ENCODE peak calls at places on chromosomes 3 and 15, in six cellular contexts. One of them, this sample, is unnamed.

GRCh38 chr3:14458434-14459280 is 56.3 kb downstream of the SLC6A6 start:
- DNase-seq in IMR-90: no peak
- DNase-seq in H9: no peak
- DNase-seq in mesenchymal stem cell: no peak
- DNase-seq in neuronal stem cell: no peak
- DNase-seq in H1: no peak
- DNase-seq in this sample: no peak

GRCh38 chr15:78438595-78439285 is 724 bp downstream of the IREB2 start:
- DNase-seq in IMR-90: no peak
- DNase-seq in H9: no peak
- DNase-seq in mesenchymal stem cell: peak
- DNase-seq in neuronal stem cell: peak
- DNase-seq in H1: no peak
- DNase-seq in this sample: no peak

GRCh38 chr15:40338041-40338657 is 2.6 kb downstream of the CCDC9B start:
- DNase-seq in IMR-90: peak
- DNase-seq in H9: peak
- DNase-seq in mesenchymal stem cell: peak
- DNase-seq in neuronal stem cell: peak
- DNase-seq in H1: peak
- DNase-seq in this sample: peak

GRCh38 chr15:52093539-52094502 is 18.8 kb downstream of the BCL2L10 start:
- DNase-seq in IMR-90: peak
- DNase-seq in H9: no peak
- DNase-seq in mesenchymal stem cell: peak
- DNase-seq in neuronal stem cell: no peak
- DNase-seq in H1: no peak
- DNase-seq in this sample: no peak

GRCh38 chr3:47250309-47251060 is 32.1 kb downstream of the KIF9 start:
- DNase-seq in IMR-90: peak
- DNase-seq in H9: peak
- DNase-seq in mesenchymal stem cell: peak
- DNase-seq in neuronal stem cell: peak
- DNase-seq in H1: no peak
- DNase-seq in this sample: peak

GRCh38 chr3:72065872-72066641 is 281.1 kb upstream of the PROK2 start:
- DNase-seq in IMR-90: no peak
- DNase-seq in H9: no peak
- DNase-seq in mesenchymal stem cell: peak
- DNase-seq in neuronal stem cell: no peak
- DNase-seq in H1: no peak
- DNase-seq in this sample: no peak

GRCh38 chr3:69200384-69201068 is 78.1 kb upstream of the LMOD3 start:
- DNase-seq in IMR-90: peak
- DNase-seq in H9: no peak
- DNase-seq in mesenchymal stem cell: peak
- DNase-seq in neuronal stem cell: peak
- DNase-seq in H1: no peak
- DNase-seq in this sample: peak

GRCh38 chr3:101138817-101139216 is 145.6 kb upstream of the ABI3BP start:
- DNase-seq in IMR-90: no peak
- DNase-seq in H9: no peak
- DNase-seq in mesenchymal stem cell: no peak
- DNase-seq in neuronal stem cell: no peak
- DNase-seq in H1: no peak
- DNase-seq in this sample: no peak

GRCh38 chr15:93997071-93997658 is 234.2 kb upstream of the MCTP2 start:
- DNase-seq in IMR-90: peak
- DNase-seq in H9: no peak
- DNase-seq in mesenchymal stem cell: peak
- DNase-seq in neuronal stem cell: no peak
- DNase-seq in H1: no peak
- DNase-seq in this sample: peak

GRCh38 chr3:33440328-33440577 is at the start of gene UBP1:
- DNase-seq in IMR-90: no peak
- DNase-seq in H9: no peak
- DNase-seq in mesenchymal stem cell: no peak
- DNase-seq in neuronal stem cell: no peak
- DNase-seq in H1: no peak
- DNase-seq in this sample: no peak

GRCh38 chr15:56242576-56243116 is 1.0 kb downstream of the RFX7 start:
- DNase-seq in IMR-90: no peak
- DNase-seq in H9: no peak
- DNase-seq in mesenchymal stem cell: peak
- DNase-seq in neuronal stem cell: peak
- DNase-seq in H1: no peak
- DNase-seq in this sample: no peak

GRCh38 chr3:25486932-25487331 is 58.9 kb downstream of the RARB start:
- DNase-seq in IMR-90: no peak
- DNase-seq in H9: no peak
- DNase-seq in mesenchymal stem cell: no peak
- DNase-seq in neuronal stem cell: no peak
- DNase-seq in H1: no peak
- DNase-seq in this sample: no peak

GRCh38 chr3:151300554-151300953 is 16.1 kb downstream of the GPR87 start:
- DNase-seq in IMR-90: no peak
- DNase-seq in H9: no peak
- DNase-seq in mesenchymal stem cell: no peak
- DNase-seq in neuronal stem cell: no peak
- DNase-seq in H1: no peak
- DNase-seq in this sample: no peak

GRCh38 chr3:193974147-193974546 is 161.8 kb upstream of the HES1 start:
- DNase-seq in IMR-90: peak
- DNase-seq in H9: no peak
- DNase-seq in mesenchymal stem cell: peak
- DNase-seq in neuronal stem cell: no peak
- DNase-seq in H1: no peak
- DNase-seq in this sample: no peak

GRCh38 chr3:42678447-42678846 is 6.9 kb upstream of the KLHL40 start:
- DNase-seq in IMR-90: no peak
- DNase-seq in H9: no peak
- DNase-seq in mesenchymal stem cell: no peak
- DNase-seq in neuronal stem cell: no peak
- DNase-seq in H1: no peak
- DNase-seq in this sample: no peak

GRCh38 chr3:65873869-65874268 is 164.8 kb downstream of the MAGI1 start:
- DNase-seq in IMR-90: no peak
- DNase-seq in H9: no peak
- DNase-seq in mesenchymal stem cell: no peak
- DNase-seq in neuronal stem cell: no peak
- DNase-seq in H1: no peak
- DNase-seq in this sample: no peak

GRCh38 chr15:77461486-77461885 is 40.8 kb downstream of the HMG20A start:
- DNase-seq in IMR-90: peak
- DNase-seq in H9: no peak
- DNase-seq in mesenchymal stem cell: peak
- DNase-seq in neuronal stem cell: no peak
- DNase-seq in H1: no peak
- DNase-seq in this sample: peak

GRCh38 chr15:69328739-69329138 is 30.0 kb downstream of the PAQR5 start:
- DNase-seq in IMR-90: no peak
- DNase-seq in H9: no peak
- DNase-seq in mesenchymal stem cell: no peak
- DNase-seq in neuronal stem cell: no peak
- DNase-seq in H1: no peak
- DNase-seq in this sample: no peak

GRCh38 chr3:112848196-112848595 is 1.5 kb upstream of the CD200R1L start:
- DNase-seq in IMR-90: no peak
- DNase-seq in H9: no peak
- DNase-seq in mesenchymal stem cell: no peak
- DNase-seq in neuronal stem cell: no peak
- DNase-seq in H1: no peak
- DNase-seq in this sample: no peak

GRCh38 chr3:185297867-185298266 is 44.0 kb upstream of the EHHADH start:
- DNase-seq in IMR-90: no peak
- DNase-seq in H9: no peak
- DNase-seq in mesenchymal stem cell: no peak
- DNase-seq in neuronal stem cell: no peak
- DNase-seq in H1: no peak
- DNase-seq in this sample: no peak
- H2BK120ac ChIP-seq in IMR-90: no peak
- H2BK120ac ChIP-seq in H9: no peak
- H2BK120ac ChIP-seq in mesenchymal stem cell: no peak
- H2BK120ac ChIP-seq in neuronal stem cell: no peak
- H2BK120ac ChIP-seq in H1: no peak
- H2BK120ac ChIP-seq in this sample: no peak

DNA sequence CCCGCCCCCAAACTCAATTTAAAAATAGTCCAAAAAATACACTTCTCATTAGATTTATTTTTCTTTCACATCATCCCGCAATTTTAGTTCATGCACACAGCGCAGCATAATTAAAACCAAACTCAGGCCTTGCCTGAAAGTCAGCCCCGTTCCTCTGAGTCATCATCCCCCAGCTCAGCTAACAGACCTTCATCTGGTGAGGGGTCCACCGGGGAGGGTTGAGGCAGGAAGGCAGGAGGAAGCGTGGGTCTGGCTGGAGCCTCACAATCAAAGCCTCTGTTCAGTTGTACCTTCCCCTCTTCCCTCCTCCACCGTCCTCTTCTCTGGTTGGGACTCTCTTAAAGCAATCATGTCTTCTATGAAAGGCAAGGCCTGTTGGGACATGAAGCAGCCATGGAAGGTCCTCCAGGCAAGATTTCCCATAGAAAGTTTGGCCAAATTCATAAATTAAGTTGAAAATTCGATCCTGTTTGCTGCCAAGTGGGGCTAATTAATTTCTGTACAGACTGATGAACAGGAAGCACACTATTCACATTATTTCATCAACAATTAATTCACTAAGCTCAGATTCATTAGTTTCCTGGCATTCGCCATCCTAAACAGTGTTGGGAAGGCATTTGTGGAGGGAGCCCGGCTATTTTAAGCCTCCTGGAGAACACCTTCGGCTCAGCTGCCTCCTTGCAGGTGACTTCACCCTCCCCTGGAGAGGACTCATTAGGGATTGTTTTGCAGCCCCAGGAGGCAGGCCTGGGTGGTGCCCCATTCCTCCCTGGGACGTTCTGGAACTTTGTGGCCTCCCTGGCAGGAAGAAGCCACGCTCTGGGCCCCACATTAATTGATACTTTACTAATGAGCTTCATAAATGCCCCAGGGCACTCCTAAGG is 72.3 kb upstream of the BNC1 start:
- DNase-seq in IMR-90: no peak
- DNase-seq in H9: no peak
- DNase-seq in mesenchymal stem cell: no peak
- DNase-seq in neuronal stem cell: no peak
- DNase-seq in H1: no peak
- DNase-seq in this sample: no peak
- H2AFZ ChIP-seq in IMR-90: no peak
- H2AFZ ChIP-seq in H9: no peak
- H2AFZ ChIP-seq in mesenchymal stem cell: no peak
- H2AFZ ChIP-seq in neuronal stem cell: no peak
- H2AFZ ChIP-seq in H1: peak
- H2AFZ ChIP-seq in this sample: no peak

GRCh38 chr3:107650788-107651187 is 128.0 kb downstream of the BBX start:
- DNase-seq in IMR-90: no peak
- DNase-seq in H9: no peak
- DNase-seq in mesenchymal stem cell: no peak
- DNase-seq in neuronal stem cell: no peak
- DNase-seq in H1: no peak
- DNase-seq in this sample: no peak
- H2BK120ac ChIP-seq in IMR-90: no peak
- H2BK120ac ChIP-seq in H9: no peak
- H2BK120ac ChIP-seq in mesenchymal stem cell: no peak
- H2BK120ac ChIP-seq in neuronal stem cell: no peak
- H2BK120ac ChIP-seq in H1: no peak
- H2BK120ac ChIP-seq in this sample: no peak

DNA sequence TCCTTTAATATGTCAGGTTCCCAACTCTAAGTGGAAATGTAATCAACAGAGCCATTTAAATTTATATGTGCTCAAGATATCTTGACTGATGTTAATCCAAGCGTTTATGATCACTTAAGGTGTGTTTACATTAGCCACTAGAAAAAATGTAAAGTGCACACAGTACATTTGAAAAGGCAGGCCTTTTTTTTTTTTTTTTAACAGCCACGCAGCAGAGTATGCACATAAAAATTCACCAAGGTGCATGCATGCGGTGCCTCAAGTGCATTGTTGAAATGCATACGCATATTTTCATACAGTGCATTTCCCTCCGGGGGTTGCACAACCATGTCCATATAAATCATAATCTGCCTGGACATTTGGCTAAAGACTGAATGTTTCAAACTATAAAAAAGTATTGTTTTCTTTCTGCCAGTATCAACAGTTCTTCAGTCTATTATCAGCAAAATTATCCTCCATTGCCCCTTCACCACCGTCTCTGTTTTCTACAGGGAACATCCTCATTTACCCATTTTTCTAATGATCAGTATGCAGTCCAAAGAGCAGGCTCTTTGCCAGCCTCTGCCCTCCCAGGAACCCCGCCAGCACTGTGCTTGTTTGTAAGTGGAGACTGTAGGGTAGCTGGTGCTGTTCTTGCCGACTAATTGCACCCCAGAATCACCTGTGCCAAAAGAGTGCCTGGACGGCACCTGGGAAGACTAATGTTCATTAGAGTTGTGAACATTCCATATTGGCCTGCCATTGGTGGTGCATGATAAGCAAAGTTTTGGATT is 611.2 kb upstream of the CFAP20DC start:
- DNase-seq in IMR-90: peak
- DNase-seq in H9: no peak
- DNase-seq in mesenchymal stem cell: no peak
- DNase-seq in neuronal stem cell: no peak
- DNase-seq in H1: no peak
- DNase-seq in this sample: peak
- H2AFZ ChIP-seq in IMR-90: no peak
- H2AFZ ChIP-seq in H9: no peak
- H2AFZ ChIP-seq in mesenchymal stem cell: no peak
- H2AFZ ChIP-seq in neuronal stem cell: no peak
- H2AFZ ChIP-seq in H1: no peak
- H2AFZ ChIP-seq in this sample: no peak

GRCh38 chr3:149199474-149199873 is 22.2 kb downstream of the CP start:
- DNase-seq in IMR-90: peak
- DNase-seq in H9: no peak
- DNase-seq in mesenchymal stem cell: peak
- DNase-seq in neuronal stem cell: no peak
- DNase-seq in H1: no peak
- DNase-seq in this sample: no peak
- H2BK120ac ChIP-seq in IMR-90: peak
- H2BK120ac ChIP-seq in H9: no peak
- H2BK120ac ChIP-seq in mesenchymal stem cell: no peak
- H2BK120ac ChIP-seq in neuronal stem cell: no peak
- H2BK120ac ChIP-seq in H1: peak
- H2BK120ac ChIP-seq in this sample: no peak

DNA sequence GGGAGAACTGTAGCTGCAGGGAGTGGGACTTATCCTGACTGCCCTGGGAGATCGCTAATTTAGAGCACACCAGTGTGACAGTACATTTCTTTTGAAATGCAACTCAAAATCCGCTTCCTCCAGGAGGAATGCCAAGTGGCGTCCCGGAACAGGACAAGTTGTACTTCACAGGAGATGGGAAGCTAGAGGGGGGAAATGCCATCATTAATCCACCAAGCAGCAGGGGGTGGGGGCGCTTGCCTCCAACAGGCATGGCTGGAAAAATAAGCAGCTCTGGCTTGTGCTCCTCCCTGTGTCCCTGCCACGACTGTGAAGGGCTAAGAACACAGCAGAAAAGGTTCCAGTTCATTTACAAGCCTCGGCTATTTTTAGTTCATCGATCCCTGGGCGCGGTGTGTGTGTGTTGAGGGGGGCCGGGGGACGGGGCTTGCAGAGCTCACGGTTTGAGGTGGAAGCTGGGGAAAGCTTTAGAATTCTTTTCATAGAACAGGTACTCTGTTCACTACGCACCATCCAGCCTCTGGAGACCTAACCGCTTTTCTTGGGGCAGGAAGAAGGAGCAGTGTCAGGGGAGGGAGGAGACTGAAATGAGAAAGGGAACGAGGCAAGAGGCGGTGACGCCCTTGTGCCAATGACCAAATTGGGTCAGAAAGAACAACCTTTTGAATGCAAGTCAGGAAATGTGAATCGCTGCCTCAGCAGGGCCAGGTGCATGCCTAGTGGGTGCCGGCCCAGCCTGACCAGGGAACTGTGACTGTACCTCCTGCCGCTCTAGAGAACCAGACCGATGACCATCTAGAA is 51.8 kb upstream of the DGKG start:
- DNase-seq in IMR-90: no peak
- DNase-seq in H9: peak
- DNase-seq in mesenchymal stem cell: peak
- DNase-seq in neuronal stem cell: peak
- DNase-seq in H1: peak
- DNase-seq in this sample: no peak
- H2AFZ ChIP-seq in IMR-90: peak
- H2AFZ ChIP-seq in H9: peak
- H2AFZ ChIP-seq in mesenchymal stem cell: peak
- H2AFZ ChIP-seq in neuronal stem cell: peak
- H2AFZ ChIP-seq in H1: peak
- H2AFZ ChIP-seq in this sample: no peak

This sample was measured in trophoblast cell.